ENCODE peak calls at places on chromosomes 12 and 14, in eight cellular contexts. N is heart right ventricle; K is H4; H is activated naive CD8-positive, alpha-beta T cell treated with anti-CD3 and anti-CD28 coated beads, Interleukin-2, amount 50 U/mL, for 24 hours; U is left lung; C is EL; F is dorsolateral prefrontal cortex; Y is HT-29. A is an unnamed sample.

GRCh38 chr14:59439256-59440015 is 25.7 kb downstream of the GPR135 start:
- DNase-seq in N (no peak), K (no peak), H (no peak), U (no peak), C (peak; percentile 41), F (no peak), Y (no peak), A (no peak)

GRCh38 chr12:127621366-127621765 is 645.6 kb upstream of the TMEM132C start:
- DNase-seq in N (no peak), K (no peak), H (no peak), U (peak; percentile 50), C (no peak), F (no peak), Y (no peak), A (no peak)

GRCh38 chr12:25859976-25860375 is 98.5 kb upstream of the RASSF8 start:
- DNase-seq in N (no peak), K (no peak), H (no peak), U (no peak), C (no peak), F (no peak), Y (no peak), A (no peak)

GRCh38 chr14:60508707-60509437 is at the start of gene SIX6:
- DNase-seq in N (no peak), K (no peak), H (peak; percentile 7), U (peak; percentile 71), C (no peak), F (no peak), Y (no peak), A (peak; percentile 21)

GRCh38 chr12:25401547-25402345 is 151.0 kb upstream of the KRAS start:
- DNase-seq in N (no peak), K (no peak), H (no peak), U (no peak), C (no peak), F (no peak), Y (no peak), A (no peak)

GRCh38 chr14:92928258-92928629 is 5.3 kb downstream of the CHGA start:
- DNase-seq in N (no peak), K (no peak), H (no peak), U (no peak), C (no peak), F (no peak), Y (no peak), A (no peak)

GRCh38 chr12:78305808-78306207 is 475.1 kb downstream of the NAV3 start:
- DNase-seq in N (no peak), K (no peak), H (no peak), U (no peak), C (no peak), F (no peak), Y (no peak), A (no peak)

GRCh38 chr12:107236824-107237467 is 143.6 kb upstream of the CRY1 start:
- DNase-seq in N (no peak), K (peak; percentile 59), H (no peak), U (no peak), C (peak; percentile 53), F (no peak), Y (no peak), A (no peak)

GRCh38 chr12:59096246-59096645 is 175.9 kb upstream of the LRIG3 start:
- DNase-seq in N (no peak), K (no peak), H (no peak), U (no peak), C (no peak), F (no peak), Y (no peak), A (no peak)